ENCODE peak calls at places on chromosomes 13 and 19, in six cellular contexts. T is uterus, O is cardiac fibroblast, F is A549, S is hepatocyte, A is tibial nerve. J is an unnamed sample.

GRCh38 chr13:20151016-20151415 is 9.8 kb downstream of the GJA3 start:
- DNase-seq in O (no peak), T (no peak), A (no peak), F (no peak), S (no peak), J (no peak)

GRCh38 chr13:29754486-29754806 is 96.0 kb downstream of the UBL3 start:
- DNase-seq in F (no peak), O (peak), S (no peak), T (no peak), A (no peak), J (peak)

GRCh38 chr19:46818812-46819211 is 30.4 kb upstream of the SLC1A5 start:
- DNase-seq in F (no peak), O (peak), A (no peak), S (no peak), T (no peak), J (peak)

GRCh38 chr13:33150146-33150545 is 133.9 kb downstream of the KL start:
- DNase-seq in O (peak), T (no peak), F (no peak), A (no peak), S (no peak), J (peak)

GRCh38 chr19:51020988-51021651 is 1.6 kb upstream of the KLK10 start:
- DNase-seq in A (peak), F (peak), T (no peak), O (peak), S (peak), J (peak)

GRCh38 chr19:40623403-40624239 is 22.5 kb downstream of the LTBP4 start:
- DNase-seq in A (no peak), T (peak), S (peak), F (peak), O (no peak), J (peak)

GRCh38 chr19:17420267-17420924 is 549 bp downstream of the MVB12A start:
- DNase-seq in T (peak), A (peak), O (no peak), S (peak), F (no peak), J (no peak)

GRCh38 chr13:51425410-51426042 is 27.3 kb downstream of the INTS6 start:
- DNase-seq in A (no peak), S (peak), T (no peak), O (peak), F (no peak), J (no peak)

GRCh38 chr19:31223805-31224534 is 125.3 kb downstream of the TSHZ3 start:
- DNase-seq in A (no peak), T (no peak), O (peak), F (no peak), S (peak), J (peak)

GRCh38 chr13:107649071-107649470 is 566.3 kb downstream of the LIG4 start:
- DNase-seq in F (no peak), S (no peak), T (no peak), O (no peak), A (no peak), J (no peak)

GRCh38 chr19:41225238-41226052 is 6.4 kb downstream of the AXL start:
- DNase-seq in F (peak), A (peak), O (peak), S (peak), T (peak), J (peak)

GRCh38 chr13:98888890-98889279 is 89.0 kb downstream of the DOCK9 start:
- DNase-seq in A (no peak), O (no peak), S (no peak), T (no peak), F (no peak), J (no peak)

GRCh38 chr19:7676376-7676775 is 514 bp upstream of the MCEMP1 start:
- DNase-seq in S (no peak), F (no peak), A (no peak), O (no peak), T (no peak), J (peak)

GRCh38 chr19:11361037-11361770 is 6.0 kb downstream of the PLPPR2 start:
- DNase-seq in F (no peak), A (no peak), T (no peak), O (no peak), S (peak), J (no peak)

GRCh38 chr19:32652893-32653625 is 21.9 kb downstream of the ANKRD27 start:
- DNase-seq in S (peak), F (no peak), T (peak), A (peak), O (peak), J (no peak)

GRCh38 chr19:42926781-42927180 is 9.1 kb upstream of the PSG6 start:
- DNase-seq in T (no peak), O (no peak), S (no peak), A (no peak), F (no peak), J (no peak)

GRCh38 chr13:73138276-73138950 is 79.6 kb downstream of the KLF5 start:
- DNase-seq in O (peak), T (no peak), F (peak), A (no peak), S (peak), J (no peak)

GRCh38 chr19:50728084-50728737 is 5.0 kb downstream of the CLEC11A start:
- DNase-seq in F (no peak), A (peak), T (peak), S (peak), O (peak), J (peak)

GRCh38 chr19:35710784-35711723 is 6.7 kb downstream of the ZBTB32 start:
- DNase-seq in T (no peak), F (no peak), A (no peak), O (no peak), S (no peak), J (no peak)

GRCh38 chr19:47309038-47309437 is 623 bp upstream of the C5AR1 start:
- DNase-seq in F (no peak), S (no peak), T (no peak), A (no peak), O (peak), J (peak)

GRCh38 chr19:6509118-6509971 is 7.2 kb upstream of the TUBB4A start:
- DNase-seq in T (no peak), S (peak), A (no peak), F (no peak), O (no peak), J (no peak)

GRCh38 chr13:41152005-41152404 is 19.4 kb upstream of the KBTBD6 start:
- DNase-seq in T (no peak), O (no peak), A (no peak), F (no peak), S (no peak), J (no peak)

GRCh38 chr13:48078251-48078656 is 16.6 kb downstream of the MED4 start:
- DNase-seq in F (peak), T (no peak), S (no peak), O (no peak), A (no peak), J (peak)

GRCh38 chr13:34011552-34012085 is 193.7 kb downstream of the RFC3 start:
- DNase-seq in S (peak), T (no peak), A (no peak), O (no peak), F (peak), J (no peak)

GRCh38 chr13:86974251-86974994 is 696.7 kb upstream of the SLITRK5 start:
- DNase-seq in A (no peak), S (no peak), F (no peak), O (no peak), T (no peak), J (no peak)

GRCh38 chr13:106349080-106349841 is 186.2 kb downstream of the EFNB2 start:
- DNase-seq in S (peak), A (no peak), T (no peak), F (no peak), O (no peak), J (no peak)

GRCh38 chr19:19627716-19628498 is at the start of gene LPAR2:
- DNase-seq in T (no peak), S (peak), A (no peak), F (peak), O (no peak), J (peak)

GRCh38 chr13:79406597-79406908 is 498 bp upstream of the RBM26 start:
- DNase-seq in F (no peak), T (no peak), S (no peak), A (no peak), O (no peak), J (no peak)

DNA sequence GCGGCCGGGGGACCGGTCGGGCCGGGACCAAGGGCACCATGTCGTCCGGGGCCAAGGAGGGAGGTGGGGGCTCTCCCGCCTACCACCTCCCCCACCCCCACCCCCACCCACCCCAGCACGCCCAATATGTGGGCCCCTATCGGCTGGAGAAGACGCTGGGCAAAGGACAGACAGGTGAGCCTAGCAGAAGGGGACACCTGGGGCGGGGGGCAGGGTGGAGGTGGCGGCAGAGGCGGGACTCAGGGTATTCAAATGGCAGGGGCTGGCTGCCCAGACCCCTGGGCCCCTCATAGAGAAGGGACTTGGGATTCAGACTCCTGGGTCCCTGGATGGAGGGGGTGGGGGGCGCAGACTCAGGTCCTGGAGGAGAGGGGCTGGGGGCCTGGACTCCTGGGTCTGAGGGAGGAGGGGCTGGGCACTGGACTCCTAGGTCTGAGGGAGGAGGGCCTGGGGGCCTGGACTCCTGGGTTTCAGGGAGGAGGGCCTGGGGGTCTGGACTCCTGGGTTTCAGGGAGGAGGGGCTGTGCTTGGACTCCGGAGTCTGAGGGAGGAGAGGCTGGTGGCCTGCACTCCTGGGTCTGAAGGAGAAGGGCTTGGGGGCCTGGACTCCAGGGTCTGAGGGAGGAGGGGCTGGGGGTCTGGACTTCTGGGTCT is 735 bp downstream of the BRSK1 start:
- DNase-seq in O (no peak), S (no peak), A (no peak), F (no peak), T (no peak), J (no peak)
- H3K4me3 ChIP-seq in O (peak), S (peak), A (peak), F (peak), T (peak), J (peak)

GRCh38 chr19:2524840-2525723 is 49.2 kb downstream of the GADD45B start:
- DNase-seq in A (no peak), F (peak), T (no peak), O (peak), S (peak), J (peak)
- H3K4me3 ChIP-seq in A (peak), F (peak), T (no peak), O (no peak), S (no peak), J (peak)

GRCh38 chr19:1955171-1956142 is 14.5 kb downstream of the CSNK1G2 start:
- DNase-seq in A (no peak), O (no peak), F (no peak), T (no peak), S (no peak), J (no peak)

GRCh38 chr19:1953037-1953436 is 12.1 kb downstream of the CSNK1G2 start:
- DNase-seq in O (no peak), S (no peak), A (no peak), F (no peak), T (no peak), J (no peak)

GRCh38 chr19:1953441-1954094 is 12.6 kb downstream of the CSNK1G2 start:
- DNase-seq in F (no peak), A (no peak), T (no peak), S (no peak), O (no peak), J (no peak)

GRCh38 chr19:1956143-1956537 is 15.2 kb downstream of the CSNK1G2 start:
- DNase-seq in T (no peak), F (no peak), O (no peak), A (no peak), S (no peak), J (no peak)

GRCh38 chr19:1954547-1954946 is 13.6 kb downstream of the CSNK1G2 start:
- DNase-seq in S (no peak), T (no peak), O (no peak), A (no peak), F (no peak), J (no peak)
- H3K4me3 ChIP-seq in S (no peak), T (no peak), O (no peak), A (no peak), F (no peak), J (no peak)

GRCh38 chr13:90336507-90336906 is 1011.0 kb upstream of the MIR17HG start:
- DNase-seq in O (no peak), F (no peak), A (no peak), S (no peak), T (no peak), J (no peak)
- H3K4me3 ChIP-seq in O (no peak), F (no peak), A (no peak), S (no peak), T (no peak), J (no peak)

DNA sequence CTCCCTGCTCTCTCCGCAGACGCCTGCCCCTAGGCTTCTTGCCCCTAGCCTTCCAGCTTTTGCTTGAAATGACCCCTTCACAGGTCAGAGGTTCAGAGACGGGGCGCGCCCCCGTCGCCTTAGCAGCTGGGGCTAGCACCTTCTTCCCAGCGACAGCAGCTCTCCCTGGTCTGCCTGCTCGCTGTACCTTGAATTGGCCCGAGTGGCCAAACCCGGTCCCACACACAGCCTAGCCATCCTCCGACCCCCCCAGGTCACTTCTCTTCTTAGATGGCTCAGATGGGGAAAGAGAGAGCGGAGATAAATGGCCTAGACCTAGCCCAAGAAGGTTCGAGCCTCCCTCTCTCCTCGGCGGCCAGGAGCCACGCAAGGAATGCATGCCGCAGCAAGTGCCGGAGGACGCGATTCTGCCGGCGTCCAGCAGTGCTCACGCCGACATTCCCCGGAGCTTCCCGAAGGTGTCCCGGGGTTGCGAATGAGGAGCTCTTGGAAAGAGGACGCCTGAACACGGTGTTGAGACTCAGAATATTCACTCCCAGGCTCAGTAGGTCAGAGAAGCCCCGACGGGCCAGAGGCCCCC is 1.3 kb downstream of the CDX2 start:
- DNase-seq in T (no peak), S (no peak), A (no peak), O (no peak), F (no peak), J (no peak)
- H3K4me3 ChIP-seq in T (peak), S (peak), A (peak), O (no peak), F (peak), J (no peak)

DNA sequence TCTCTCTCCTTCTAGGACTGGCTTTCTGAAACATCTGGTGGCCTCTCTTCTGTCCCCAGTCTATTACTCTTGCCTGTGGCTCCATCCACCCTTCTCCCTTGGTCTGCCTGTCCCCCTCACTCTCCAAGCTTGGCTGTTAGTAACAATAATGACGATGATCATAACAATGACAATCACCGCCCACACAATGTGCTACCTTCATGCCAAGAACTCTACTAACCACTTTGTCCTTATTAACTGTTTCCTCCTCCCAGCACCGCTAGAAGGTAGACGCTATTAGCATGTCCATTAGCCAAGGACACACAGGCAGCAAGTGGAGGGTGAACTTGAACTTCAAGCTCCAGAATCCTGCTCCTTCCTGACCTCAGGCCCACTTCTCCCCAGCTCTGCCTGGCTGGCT is 2.7 kb downstream of the GYS1 start:
- DNase-seq in S (no peak), F (no peak), T (no peak), A (no peak), O (no peak), J (no peak)
- H3K4me3 ChIP-seq in S (no peak), F (no peak), T (no peak), A (no peak), O (no peak), J (no peak)

DNA sequence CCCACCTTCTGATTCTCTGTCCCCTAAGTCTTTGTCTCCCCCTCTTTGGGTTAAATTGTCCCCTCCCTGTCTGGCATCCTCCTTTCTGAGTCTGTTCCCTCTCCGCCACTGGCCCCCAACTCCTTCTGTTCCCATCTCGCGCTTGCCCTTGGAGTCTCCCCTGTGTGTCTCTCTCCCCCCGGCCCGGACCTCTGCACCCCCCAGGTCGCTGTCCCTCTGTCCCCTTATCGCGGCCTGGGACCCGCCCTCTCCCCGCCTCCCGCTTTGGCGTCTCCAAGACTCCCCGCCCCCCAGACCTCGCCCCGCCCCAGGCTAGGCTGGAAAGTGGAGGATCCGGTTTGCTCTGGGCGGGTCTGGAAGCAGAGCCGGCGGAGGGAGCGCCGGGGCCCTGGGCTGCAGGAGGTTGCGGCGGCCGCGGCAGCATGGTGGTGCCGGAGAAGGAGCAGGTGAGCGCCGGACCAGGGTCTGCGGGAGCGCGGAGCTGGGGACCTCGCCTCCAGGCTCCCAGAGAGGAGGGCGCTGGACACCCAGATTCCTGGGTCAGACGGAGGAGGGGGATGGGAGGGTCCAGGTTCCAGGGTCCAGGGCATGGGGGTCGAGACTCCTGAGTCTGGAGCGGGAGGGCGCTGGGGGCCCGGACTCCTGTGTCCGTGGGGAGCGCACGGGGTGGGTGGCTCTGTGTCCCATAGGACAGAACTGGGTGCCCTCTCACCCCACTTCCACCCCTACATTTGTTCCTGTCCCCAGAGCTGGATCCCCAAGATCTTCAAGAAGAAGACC is at the start of gene TRPM4:
- DNase-seq in S (peak), O (peak), A (peak), F (peak), T (peak), J (peak)
- H3K4me3 ChIP-seq in S (peak), O (peak), A (peak), F (peak), T (peak), J (peak)

GRCh38 chr19:15300533-15301194 is 31.7 kb downstream of the BRD4 start:
- DNase-seq in T (no peak), A (no peak), S (no peak), O (peak), F (no peak), J (peak)

GRCh38 chr19:15304140-15304705 is 28.1 kb downstream of the BRD4 start:
- DNase-seq in T (no peak), S (no peak), A (no peak), F (no peak), O (no peak), J (no peak)

GRCh38 chr19:15299568-15300409 is 32.5 kb downstream of the BRD4 start:
- DNase-seq in F (no peak), A (no peak), O (peak), S (no peak), T (no peak), J (no peak)

GRCh38 chr19:15305582-15306334 is 26.6 kb downstream of the BRD4 start:
- DNase-seq in T (no peak), A (no peak), F (no peak), S (no peak), O (no peak), J (no peak)

GRCh38 chr19:15303105-15303780 is 29.1 kb downstream of the BRD4 start:
- DNase-seq in S (no peak), F (no peak), A (no peak), O (no peak), T (no peak), J (no peak)
- H3K4me3 ChIP-seq in S (no peak), F (no peak), A (no peak), O (no peak), T (no peak), J (no peak)

J was measured in A673.